ENCODE peak calls at places on chromosomes 3 and 15, in six cellular contexts. One of them, this sample, is unnamed.

GRCh38 chr15:99408236-99409096 is 157.2 kb downstream of the LRRC28 start:
- DNase-seq in neuronal stem cell: no peak
- DNase-seq in H9: no peak
- DNase-seq in trophoblast cell: no peak
- DNase-seq in H1: no peak
- DNase-seq in IMR-90: peak
- DNase-seq in this sample: no peak

GRCh38 chr3:25910997-25911396 is 121.1 kb downstream of the OXSM start:
- DNase-seq in IMR-90: peak
- DNase-seq in trophoblast cell: no peak
- DNase-seq in neuronal stem cell: no peak
- DNase-seq in H1: peak
- DNase-seq in H9: peak
- DNase-seq in this sample: peak

GRCh38 chr15:50265620-50266019 is at the start of gene HDC:
- DNase-seq in H9: no peak
- DNase-seq in IMR-90: no peak
- DNase-seq in neuronal stem cell: peak
- DNase-seq in trophoblast cell: no peak
- DNase-seq in H1: no peak
- DNase-seq in this sample: no peak

GRCh38 chr3:172550347-172550943 is 27.2 kb upstream of the TNFSF10 start:
- DNase-seq in IMR-90: peak
- DNase-seq in H9: no peak
- DNase-seq in H1: no peak
- DNase-seq in neuronal stem cell: no peak
- DNase-seq in trophoblast cell: no peak
- DNase-seq in this sample: peak

GRCh38 chr3:70090322-70090913 is 90.9 kb downstream of the SAMMSON start:
- DNase-seq in H9: no peak
- DNase-seq in H1: no peak
- DNase-seq in trophoblast cell: no peak
- DNase-seq in IMR-90: peak
- DNase-seq in neuronal stem cell: no peak
- DNase-seq in this sample: peak

GRCh38 chr15:32747886-32748285 is 30.1 kb downstream of the GREM1 start:
- DNase-seq in H9: no peak
- DNase-seq in IMR-90: no peak
- DNase-seq in trophoblast cell: no peak
- DNase-seq in H1: no peak
- DNase-seq in neuronal stem cell: no peak
- DNase-seq in this sample: no peak

GRCh38 chr15:52862657-52863056 is 72.5 kb upstream of the ONECUT1 start:
- DNase-seq in IMR-90: no peak
- DNase-seq in H1: no peak
- DNase-seq in H9: no peak
- DNase-seq in trophoblast cell: no peak
- DNase-seq in neuronal stem cell: no peak
- DNase-seq in this sample: no peak

GRCh38 chr3:33218446-33219174 is at the start of gene SUSD5:
- DNase-seq in neuronal stem cell: peak
- DNase-seq in IMR-90: peak
- DNase-seq in H1: peak
- DNase-seq in trophoblast cell: no peak
- DNase-seq in H9: peak
- DNase-seq in this sample: peak

GRCh38 chr3:38086496-38086895 is 47.5 kb downstream of the DLEC1 start:
- DNase-seq in neuronal stem cell: no peak
- DNase-seq in trophoblast cell: no peak
- DNase-seq in H9: no peak
- DNase-seq in H1: no peak
- DNase-seq in IMR-90: no peak
- DNase-seq in this sample: no peak

GRCh38 chr3:170055209-170055608 is 17.4 kb downstream of the GPR160 start:
- DNase-seq in IMR-90: peak
- DNase-seq in H1: peak
- DNase-seq in neuronal stem cell: no peak
- DNase-seq in H9: no peak
- DNase-seq in trophoblast cell: no peak
- DNase-seq in this sample: peak

GRCh38 chr15:78830514-78831228 is 19.4 kb upstream of the ADAMTS7 start:
- DNase-seq in trophoblast cell: no peak
- DNase-seq in H9: peak
- DNase-seq in neuronal stem cell: no peak
- DNase-seq in IMR-90: no peak
- DNase-seq in H1: peak
- DNase-seq in this sample: no peak

GRCh38 chr3:31176045-31176444 is 281.6 kb upstream of the GADL1 start:
- DNase-seq in H9: no peak
- DNase-seq in IMR-90: no peak
- DNase-seq in neuronal stem cell: no peak
- DNase-seq in trophoblast cell: no peak
- DNase-seq in H1: no peak
- DNase-seq in this sample: no peak

GRCh38 chr3:138125548-138126221 is 6.5 kb downstream of the A4GNT start:
- DNase-seq in neuronal stem cell: no peak
- DNase-seq in H1: no peak
- DNase-seq in trophoblast cell: no peak
- DNase-seq in H9: no peak
- DNase-seq in IMR-90: peak
- DNase-seq in this sample: peak

GRCh38 chr3:32334675-32335074 is 57.0 kb upstream of the CMTM7 start:
- DNase-seq in IMR-90: no peak
- DNase-seq in neuronal stem cell: no peak
- DNase-seq in H9: peak
- DNase-seq in H1: peak
- DNase-seq in trophoblast cell: no peak
- DNase-seq in this sample: no peak

GRCh38 chr3:100111728-100112127 is 2.6 kb downstream of the FILIP1L start:
- DNase-seq in trophoblast cell: no peak
- DNase-seq in neuronal stem cell: no peak
- DNase-seq in H1: no peak
- DNase-seq in IMR-90: no peak
- DNase-seq in H9: no peak
- DNase-seq in this sample: no peak

GRCh38 chr15:94036156-94036555 is 195.2 kb upstream of the MCTP2 start:
- DNase-seq in neuronal stem cell: no peak
- DNase-seq in H9: no peak
- DNase-seq in trophoblast cell: no peak
- DNase-seq in IMR-90: no peak
- DNase-seq in H1: no peak
- DNase-seq in this sample: no peak

GRCh38 chr3:98243843-98244242 is 20.2 kb upstream of the OR5H6 start:
- DNase-seq in H9: no peak
- DNase-seq in trophoblast cell: no peak
- DNase-seq in neuronal stem cell: no peak
- DNase-seq in IMR-90: no peak
- DNase-seq in H1: no peak
- DNase-seq in this sample: no peak

GRCh38 chr3:33032937-33033336 is 64.0 kb downstream of the GLB1 start:
- DNase-seq in H9: no peak
- DNase-seq in neuronal stem cell: no peak
- DNase-seq in trophoblast cell: peak
- DNase-seq in H1: no peak
- DNase-seq in IMR-90: no peak
- DNase-seq in this sample: no peak

GRCh38 chr3:156792945-156793344 is 33.2 kb upstream of the LEKR1 start:
- DNase-seq in trophoblast cell: no peak
- DNase-seq in H9: no peak
- DNase-seq in H1: no peak
- DNase-seq in neuronal stem cell: no peak
- DNase-seq in IMR-90: no peak
- DNase-seq in this sample: peak

GRCh38 chr15:72058590-72058989 is 59.4 kb downstream of the MYO9A start:
- DNase-seq in H9: no peak
- DNase-seq in neuronal stem cell: no peak
- DNase-seq in IMR-90: no peak
- DNase-seq in H1: no peak
- DNase-seq in trophoblast cell: no peak
- DNase-seq in this sample: no peak

GRCh38 chr15:58498821-58499580 is 67.2 kb downstream of the LIPC start:
- DNase-seq in H1: no peak
- DNase-seq in trophoblast cell: peak
- DNase-seq in neuronal stem cell: no peak
- DNase-seq in IMR-90: peak
- DNase-seq in H9: no peak
- DNase-seq in this sample: peak

GRCh38 chr3:165210132-165210531 is 13.9 kb upstream of the SLITRK3 start:
- DNase-seq in trophoblast cell: no peak
- DNase-seq in neuronal stem cell: no peak
- DNase-seq in H1: no peak
- DNase-seq in H9: no peak
- DNase-seq in IMR-90: no peak
- DNase-seq in this sample: peak

GRCh38 chr15:80426316-80426715 is 22.1 kb downstream of the ARNT2 start:
- DNase-seq in IMR-90: no peak
- DNase-seq in neuronal stem cell: no peak
- DNase-seq in H1: no peak
- DNase-seq in trophoblast cell: no peak
- DNase-seq in H9: no peak
- DNase-seq in this sample: no peak

GRCh38 chr3:41265011-41265545 is 65.8 kb downstream of the CTNNB1 start:
- DNase-seq in neuronal stem cell: no peak
- DNase-seq in trophoblast cell: peak
- DNase-seq in H1: no peak
- DNase-seq in H9: no peak
- DNase-seq in IMR-90: peak
- DNase-seq in this sample: peak

GRCh38 chr3:111582114-111582461 is 13.1 kb downstream of the ZBED2 start:
- DNase-seq in IMR-90: peak
- DNase-seq in neuronal stem cell: no peak
- DNase-seq in H1: no peak
- DNase-seq in trophoblast cell: peak
- DNase-seq in H9: no peak
- DNase-seq in this sample: peak

GRCh38 chr15:57377478-57377847 is 1.2 kb downstream of the CGNL1 start:
- DNase-seq in trophoblast cell: no peak
- DNase-seq in IMR-90: no peak
- DNase-seq in neuronal stem cell: no peak
- DNase-seq in H1: no peak
- DNase-seq in H9: no peak
- DNase-seq in this sample: no peak

GRCh38 chr3:196712514-196713413 is 587 bp downstream of the PIGX start:
- DNase-seq in H1: no peak
- DNase-seq in trophoblast cell: peak
- DNase-seq in H9: peak
- DNase-seq in IMR-90: peak
- DNase-seq in neuronal stem cell: no peak
- DNase-seq in this sample: peak

GRCh38 chr3:47163023-47163989 is 607 bp downstream of the SETD2 start:
- DNase-seq in trophoblast cell: peak
- DNase-seq in H1: peak
- DNase-seq in IMR-90: peak
- DNase-seq in neuronal stem cell: peak
- DNase-seq in H9: peak
- DNase-seq in this sample: peak

GRCh38 chr3:42891042-42891441 is 14.9 kb upstream of the ZNF662 start:
- DNase-seq in IMR-90: no peak
- DNase-seq in H1: no peak
- DNase-seq in trophoblast cell: no peak
- DNase-seq in neuronal stem cell: no peak
- DNase-seq in H9: peak
- DNase-seq in this sample: no peak

GRCh38 chr3:119557874-119558264 is 1.5 kb downstream of the CD80 start:
- DNase-seq in IMR-90: no peak
- DNase-seq in H1: no peak
- DNase-seq in neuronal stem cell: no peak
- DNase-seq in trophoblast cell: no peak
- DNase-seq in H9: no peak
- DNase-seq in this sample: no peak

GRCh38 chr3:24725514-24726255 is 231.0 kb upstream of the THRB start:
- DNase-seq in IMR-90: no peak
- DNase-seq in neuronal stem cell: no peak
- DNase-seq in H1: no peak
- DNase-seq in H9: no peak
- DNase-seq in trophoblast cell: peak
- DNase-seq in this sample: no peak

GRCh38 chr3:152724270-152724669 is 110.7 kb upstream of the P2RY1 start:
- DNase-seq in trophoblast cell: no peak
- DNase-seq in IMR-90: no peak
- DNase-seq in H1: no peak
- DNase-seq in H9: no peak
- DNase-seq in neuronal stem cell: no peak
- DNase-seq in this sample: no peak

GRCh38 chr3:152719264-152719663 is 115.7 kb upstream of the P2RY1 start:
- DNase-seq in H9: no peak
- DNase-seq in IMR-90: peak
- DNase-seq in trophoblast cell: no peak
- DNase-seq in neuronal stem cell: no peak
- DNase-seq in H1: no peak
- DNase-seq in this sample: peak

GRCh38 chr3:152718810-152719209 is 116.1 kb upstream of the P2RY1 start:
- DNase-seq in neuronal stem cell: no peak
- DNase-seq in H9: no peak
- DNase-seq in IMR-90: no peak
- DNase-seq in H1: no peak
- DNase-seq in trophoblast cell: peak
- DNase-seq in this sample: peak

GRCh38 chr3:152717252-152717651 is 117.7 kb upstream of the P2RY1 start:
- DNase-seq in H1: no peak
- DNase-seq in IMR-90: no peak
- DNase-seq in neuronal stem cell: no peak
- DNase-seq in trophoblast cell: no peak
- DNase-seq in H9: no peak
- DNase-seq in this sample: peak

GRCh38 chr3:152720941-152721718 is 113.8 kb upstream of the P2RY1 start:
- DNase-seq in H1: no peak
- DNase-seq in H9: no peak
- DNase-seq in trophoblast cell: no peak
- DNase-seq in IMR-90: no peak
- DNase-seq in neuronal stem cell: no peak
- DNase-seq in this sample: no peak
- H2BK120ac ChIP-seq in H1: no peak
- H2BK120ac ChIP-seq in H9: no peak
- H2BK120ac ChIP-seq in trophoblast cell: no peak
- H2BK120ac ChIP-seq in IMR-90: no peak
- H2BK120ac ChIP-seq in neuronal stem cell: no peak
- H2BK120ac ChIP-seq in this sample: no peak

GRCh38 chr3:45109736-45110135 is 36.4 kb downstream of the CDCP1 start:
- DNase-seq in H1: no peak
- DNase-seq in IMR-90: no peak
- DNase-seq in neuronal stem cell: no peak
- DNase-seq in trophoblast cell: no peak
- DNase-seq in H9: no peak
- DNase-seq in this sample: peak
- H3K14ac ChIP-seq in H1: no peak
- H3K14ac ChIP-seq in IMR-90: peak
- H3K14ac ChIP-seq in neuronal stem cell: no peak
- H3K14ac ChIP-seq in trophoblast cell: no peak
- H3K14ac ChIP-seq in H9: no peak
- H3K14ac ChIP-seq in this sample: no peak

GRCh38 chr3:48504051-48504946 is at the start of gene SHISA5:
- DNase-seq in H1: no peak
- DNase-seq in trophoblast cell: peak
- DNase-seq in IMR-90: peak
- DNase-seq in neuronal stem cell: peak
- DNase-seq in H9: peak
- DNase-seq in this sample: peak
- H2AK5ac ChIP-seq in H1: peak
- H2AK5ac ChIP-seq in trophoblast cell: peak
- H2AK5ac ChIP-seq in IMR-90: peak
- H2AK5ac ChIP-seq in neuronal stem cell: peak
- H2AK5ac ChIP-seq in H9: no peak
- H2AK5ac ChIP-seq in this sample: peak

GRCh38 chr3:191802671-191803070 is 341.7 kb downstream of the PYDC2 start:
- DNase-seq in trophoblast cell: no peak
- DNase-seq in IMR-90: no peak
- DNase-seq in H9: no peak
- DNase-seq in H1: no peak
- DNase-seq in neuronal stem cell: no peak
- DNase-seq in this sample: no peak
- H2BK120ac ChIP-seq in trophoblast cell: no peak
- H2BK120ac ChIP-seq in IMR-90: no peak
- H2BK120ac ChIP-seq in H9: no peak
- H2BK120ac ChIP-seq in H1: no peak
- H2BK120ac ChIP-seq in neuronal stem cell: no peak
- H2BK120ac ChIP-seq in this sample: no peak